ENCODE peak calls at places on chromosome 13, in nine cellular contexts. One of them, this sample, is unnamed.

GRCh38 chr13:110254151-110254679 is 52.7 kb downstream of the COL4A1 start:
- DNase-seq in MM.1S: no peak
- DNase-seq in mammary epithelial cell: no peak
- DNase-seq in transverse colon: no peak
- DNase-seq in brain microvascular endothelial cell: no peak
- DNase-seq in esophagus squamous epithelium: no peak
- DNase-seq in Peyer's patch: no peak
- DNase-seq in RWPE1: no peak
- DNase-seq in right atrium auricular region: peak
- DNase-seq in this sample: no peak

GRCh38 chr13:91740811-91741210 is 342.4 kb downstream of the GPC5 start:
- DNase-seq in Peyer's patch: no peak
- DNase-seq in MM.1S: no peak
- DNase-seq in mammary epithelial cell: no peak
- DNase-seq in brain microvascular endothelial cell: no peak
- DNase-seq in right atrium auricular region: no peak
- DNase-seq in RWPE1: no peak
- DNase-seq in esophagus squamous epithelium: no peak
- DNase-seq in transverse colon: no peak
- DNase-seq in this sample: no peak

GRCh38 chr13:46489586-46490023 is 63.4 kb upstream of the LRCH1 start:
- DNase-seq in brain microvascular endothelial cell: peak
- DNase-seq in esophagus squamous epithelium: no peak
- DNase-seq in Peyer's patch: no peak
- DNase-seq in mammary epithelial cell: peak
- DNase-seq in transverse colon: no peak
- DNase-seq in RWPE1: no peak
- DNase-seq in MM.1S: no peak
- DNase-seq in right atrium auricular region: peak
- DNase-seq in this sample: no peak

GRCh38 chr13:112065867-112066623 is 904 bp upstream of the SOX1 start:
- DNase-seq in transverse colon: no peak
- DNase-seq in RWPE1: no peak
- DNase-seq in Peyer's patch: no peak
- DNase-seq in MM.1S: no peak
- DNase-seq in mammary epithelial cell: no peak
- DNase-seq in brain microvascular endothelial cell: no peak
- DNase-seq in esophagus squamous epithelium: no peak
- DNase-seq in right atrium auricular region: no peak
- DNase-seq in this sample: no peak

GRCh38 chr13:22883262-22883840 is 297.4 kb upstream of the SGCG start:
- DNase-seq in RWPE1: no peak
- DNase-seq in MM.1S: no peak
- DNase-seq in brain microvascular endothelial cell: no peak
- DNase-seq in mammary epithelial cell: no peak
- DNase-seq in transverse colon: no peak
- DNase-seq in Peyer's patch: no peak
- DNase-seq in esophagus squamous epithelium: no peak
- DNase-seq in right atrium auricular region: no peak
- DNase-seq in this sample: no peak

GRCh38 chr13:91280806-91281205 is 66.7 kb upstream of the MIR17HG start:
- DNase-seq in mammary epithelial cell: peak
- DNase-seq in MM.1S: no peak
- DNase-seq in transverse colon: no peak
- DNase-seq in RWPE1: no peak
- DNase-seq in Peyer's patch: no peak
- DNase-seq in esophagus squamous epithelium: no peak
- DNase-seq in brain microvascular endothelial cell: no peak
- DNase-seq in right atrium auricular region: no peak
- DNase-seq in this sample: no peak

GRCh38 chr13:41365636-41366035 is 54.6 kb downstream of the NAA16 start:
- DNase-seq in right atrium auricular region: no peak
- DNase-seq in mammary epithelial cell: no peak
- DNase-seq in Peyer's patch: no peak
- DNase-seq in RWPE1: no peak
- DNase-seq in MM.1S: no peak
- DNase-seq in brain microvascular endothelial cell: peak
- DNase-seq in esophagus squamous epithelium: no peak
- DNase-seq in transverse colon: no peak
- DNase-seq in this sample: no peak

GRCh38 chr13:102141625-102142472 is 260.0 kb downstream of the FGF14 start:
- DNase-seq in mammary epithelial cell: no peak
- DNase-seq in Peyer's patch: no peak
- DNase-seq in RWPE1: peak
- DNase-seq in MM.1S: peak
- DNase-seq in right atrium auricular region: no peak
- DNase-seq in esophagus squamous epithelium: no peak
- DNase-seq in transverse colon: no peak
- DNase-seq in brain microvascular endothelial cell: no peak
- DNase-seq in this sample: no peak

GRCh38 chr13:92197669-92198068 is 799.2 kb downstream of the GPC5 start:
- DNase-seq in esophagus squamous epithelium: no peak
- DNase-seq in mammary epithelial cell: no peak
- DNase-seq in Peyer's patch: no peak
- DNase-seq in transverse colon: no peak
- DNase-seq in right atrium auricular region: no peak
- DNase-seq in RWPE1: no peak
- DNase-seq in brain microvascular endothelial cell: peak
- DNase-seq in MM.1S: no peak
- DNase-seq in this sample: no peak

GRCh38 chr13:90696254-90696653 is 651.2 kb upstream of the MIR17HG start:
- DNase-seq in RWPE1: peak
- DNase-seq in brain microvascular endothelial cell: peak
- DNase-seq in transverse colon: no peak
- DNase-seq in mammary epithelial cell: peak
- DNase-seq in Peyer's patch: no peak
- DNase-seq in esophagus squamous epithelium: no peak
- DNase-seq in MM.1S: no peak
- DNase-seq in right atrium auricular region: no peak
- DNase-seq in this sample: no peak

GRCh38 chr13:40480012-40480914 is 186.2 kb downstream of the FOXO1 start:
- DNase-seq in RWPE1: no peak
- DNase-seq in esophagus squamous epithelium: no peak
- DNase-seq in transverse colon: no peak
- DNase-seq in right atrium auricular region: no peak
- DNase-seq in Peyer's patch: no peak
- DNase-seq in brain microvascular endothelial cell: no peak
- DNase-seq in MM.1S: no peak
- DNase-seq in mammary epithelial cell: no peak
- DNase-seq in this sample: no peak

GRCh38 chr13:23288564-23288963 is 107.8 kb downstream of the SGCG start:
- DNase-seq in mammary epithelial cell: no peak
- DNase-seq in RWPE1: no peak
- DNase-seq in MM.1S: no peak
- DNase-seq in esophagus squamous epithelium: no peak
- DNase-seq in Peyer's patch: no peak
- DNase-seq in transverse colon: no peak
- DNase-seq in right atrium auricular region: no peak
- DNase-seq in brain microvascular endothelial cell: no peak
- DNase-seq in this sample: no peak

DNA sequence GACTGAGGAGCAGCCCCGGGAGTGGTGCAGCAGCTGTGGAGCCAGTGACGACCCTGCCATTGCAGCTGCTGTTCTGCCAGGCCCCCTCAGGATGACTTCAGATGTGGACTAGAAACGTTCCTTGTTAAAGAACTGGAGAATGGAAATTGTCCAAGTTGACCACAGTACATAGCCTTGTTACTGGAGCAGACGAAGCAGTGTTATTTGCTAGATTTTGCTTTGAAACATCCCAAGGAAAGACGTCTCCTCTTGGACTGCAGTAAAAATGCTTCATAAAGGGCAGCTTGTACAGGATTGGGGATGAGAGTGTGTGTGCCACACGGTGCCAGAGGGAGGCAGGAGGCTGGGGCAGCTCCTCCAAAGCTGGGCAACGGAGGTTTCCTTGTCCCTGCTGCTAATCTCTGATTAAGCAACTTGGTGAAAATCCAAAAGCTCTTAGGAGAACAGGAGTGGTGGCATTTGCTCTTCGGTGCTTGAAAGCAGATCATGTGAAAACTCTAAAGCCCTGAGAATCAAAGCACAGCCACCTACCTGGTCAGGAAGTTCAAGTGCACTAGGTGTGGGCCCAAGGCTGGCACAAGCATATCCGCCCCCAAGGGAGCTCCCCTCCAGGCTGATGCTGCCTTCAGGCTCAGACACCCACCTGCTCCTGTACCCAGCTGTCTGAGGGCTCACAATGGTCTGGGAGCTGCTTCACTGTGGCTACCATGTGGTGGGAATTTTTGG is 34.5 kb downstream of the SHISA2 start:
- DNase-seq in transverse colon: no peak
- DNase-seq in MM.1S: no peak
- DNase-seq in esophagus squamous epithelium: no peak
- DNase-seq in RWPE1: no peak
- DNase-seq in Peyer's patch: no peak
- DNase-seq in brain microvascular endothelial cell: no peak
- DNase-seq in mammary epithelial cell: no peak
- DNase-seq in right atrium auricular region: no peak
- DNase-seq in this sample: no peak
- H3K27ac ChIP-seq in transverse colon: no peak
- H3K27ac ChIP-seq in MM.1S: no peak
- H3K27ac ChIP-seq in esophagus squamous epithelium: peak
- H3K27ac ChIP-seq in RWPE1: no peak
- H3K27ac ChIP-seq in Peyer's patch: no peak
- H3K27ac ChIP-seq in brain microvascular endothelial cell: no peak
- H3K27ac ChIP-seq in mammary epithelial cell: no peak
- H3K27ac ChIP-seq in right atrium auricular region: no peak
- H3K27ac ChIP-seq in this sample: peak

GRCh38 chr13:76307157-76307556 is 579.0 kb downstream of the KCTD12 start:
- DNase-seq in esophagus squamous epithelium: no peak
- DNase-seq in RWPE1: no peak
- DNase-seq in MM.1S: no peak
- DNase-seq in brain microvascular endothelial cell: peak
- DNase-seq in mammary epithelial cell: no peak
- DNase-seq in transverse colon: no peak
- DNase-seq in right atrium auricular region: no peak
- DNase-seq in Peyer's patch: no peak
- DNase-seq in this sample: no peak
- H3K27ac ChIP-seq in esophagus squamous epithelium: no peak
- H3K27ac ChIP-seq in RWPE1: no peak
- H3K27ac ChIP-seq in MM.1S: no peak
- H3K27ac ChIP-seq in brain microvascular endothelial cell: no peak
- H3K27ac ChIP-seq in mammary epithelial cell: no peak
- H3K27ac ChIP-seq in transverse colon: no peak
- H3K27ac ChIP-seq in right atrium auricular region: peak
- H3K27ac ChIP-seq in Peyer's patch: no peak
- H3K27ac ChIP-seq in this sample: no peak

DNA sequence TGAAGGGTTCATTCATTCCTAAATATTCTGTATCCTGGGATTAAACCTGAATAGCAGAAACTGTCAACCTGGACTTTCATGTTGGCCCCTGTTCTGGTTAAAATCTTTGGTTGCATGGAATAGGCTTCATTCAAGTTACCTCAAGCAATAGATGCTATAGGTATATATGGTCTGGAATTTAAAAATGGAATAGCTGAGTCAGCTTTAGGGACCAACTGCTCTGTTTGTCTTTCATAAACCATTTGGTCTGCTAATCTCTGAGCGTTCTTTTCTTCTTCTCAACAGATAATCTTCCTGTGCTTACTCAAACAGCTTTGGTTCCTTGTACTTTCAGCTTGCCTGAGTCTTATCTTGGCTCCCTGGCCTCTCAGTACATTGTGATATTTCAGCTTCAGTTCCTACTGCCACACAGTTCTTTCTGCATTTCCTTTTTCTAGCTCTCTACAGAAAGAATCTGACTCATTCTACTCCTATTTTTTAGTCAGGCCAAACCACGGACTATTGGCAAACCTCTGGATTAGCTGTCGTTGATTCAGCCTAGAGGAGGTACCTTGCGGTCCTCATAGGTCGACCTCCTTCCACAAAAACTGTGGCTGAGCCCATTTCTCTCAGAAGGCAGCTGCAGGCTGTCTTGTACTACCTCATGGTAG is 35.9 kb upstream of the MAB21L1 start:
- DNase-seq in transverse colon: no peak
- DNase-seq in right atrium auricular region: peak
- DNase-seq in Peyer's patch: no peak
- DNase-seq in esophagus squamous epithelium: no peak
- DNase-seq in RWPE1: peak
- DNase-seq in MM.1S: no peak
- DNase-seq in brain microvascular endothelial cell: peak
- DNase-seq in mammary epithelial cell: peak
- DNase-seq in this sample: no peak
- H3K27ac ChIP-seq in transverse colon: no peak
- H3K27ac ChIP-seq in right atrium auricular region: no peak
- H3K27ac ChIP-seq in Peyer's patch: no peak
- H3K27ac ChIP-seq in esophagus squamous epithelium: no peak
- H3K27ac ChIP-seq in RWPE1: no peak
- H3K27ac ChIP-seq in MM.1S: no peak
- H3K27ac ChIP-seq in brain microvascular endothelial cell: peak
- H3K27ac ChIP-seq in mammary epithelial cell: no peak
- H3K27ac ChIP-seq in this sample: no peak

GRCh38 chr13:113562085-113562749 is 22.3 kb upstream of the TFDP1 start:
- DNase-seq in mammary epithelial cell: peak
- DNase-seq in Peyer's patch: no peak
- DNase-seq in esophagus squamous epithelium: no peak
- DNase-seq in RWPE1: peak
- DNase-seq in brain microvascular endothelial cell: peak
- DNase-seq in MM.1S: peak
- DNase-seq in right atrium auricular region: peak
- DNase-seq in transverse colon: peak
- DNase-seq in this sample: peak
- H3K27ac ChIP-seq in mammary epithelial cell: no peak
- H3K27ac ChIP-seq in Peyer's patch: no peak
- H3K27ac ChIP-seq in esophagus squamous epithelium: no peak
- H3K27ac ChIP-seq in RWPE1: no peak
- H3K27ac ChIP-seq in brain microvascular endothelial cell: no peak
- H3K27ac ChIP-seq in MM.1S: no peak
- H3K27ac ChIP-seq in right atrium auricular region: no peak
- H3K27ac ChIP-seq in transverse colon: no peak
- H3K27ac ChIP-seq in this sample: no peak

DNA sequence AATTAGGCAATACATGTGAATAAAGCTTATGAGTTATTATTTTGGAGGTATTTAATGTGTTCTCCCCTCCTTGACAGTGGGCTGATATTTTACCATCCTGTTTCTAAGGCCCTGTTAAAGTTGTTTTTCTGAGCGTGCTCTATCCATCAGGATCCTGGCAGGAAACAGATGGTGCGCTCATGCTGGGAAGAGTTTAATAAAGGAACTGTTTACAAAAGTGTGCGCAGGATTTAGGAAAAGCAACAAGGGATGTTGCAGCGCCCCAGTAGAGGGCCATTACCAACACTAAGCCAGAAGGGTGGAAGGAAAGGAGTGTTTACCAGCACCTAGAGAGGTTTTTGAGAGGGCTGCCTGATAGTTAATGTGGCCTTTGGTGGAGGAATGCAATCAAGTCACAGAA is 374.5 kb downstream of the KCNRG start:
- DNase-seq in MM.1S: no peak
- DNase-seq in transverse colon: no peak
- DNase-seq in right atrium auricular region: no peak
- DNase-seq in brain microvascular endothelial cell: no peak
- DNase-seq in RWPE1: no peak
- DNase-seq in mammary epithelial cell: no peak
- DNase-seq in esophagus squamous epithelium: no peak
- DNase-seq in Peyer's patch: no peak
- DNase-seq in this sample: no peak
- H3K27ac ChIP-seq in MM.1S: no peak
- H3K27ac ChIP-seq in transverse colon: no peak
- H3K27ac ChIP-seq in right atrium auricular region: no peak
- H3K27ac ChIP-seq in brain microvascular endothelial cell: no peak
- H3K27ac ChIP-seq in RWPE1: no peak
- H3K27ac ChIP-seq in mammary epithelial cell: no peak
- H3K27ac ChIP-seq in esophagus squamous epithelium: no peak
- H3K27ac ChIP-seq in Peyer's patch: no peak
- H3K27ac ChIP-seq in this sample: no peak

GRCh38 chr13:48571121-48571901 is 38.4 kb upstream of the RCBTB2 start:
- DNase-seq in RWPE1: no peak
- DNase-seq in transverse colon: no peak
- DNase-seq in MM.1S: no peak
- DNase-seq in brain microvascular endothelial cell: peak
- DNase-seq in mammary epithelial cell: peak
- DNase-seq in Peyer's patch: no peak
- DNase-seq in esophagus squamous epithelium: no peak
- DNase-seq in right atrium auricular region: no peak
- DNase-seq in this sample: no peak
- H3K27ac ChIP-seq in RWPE1: peak
- H3K27ac ChIP-seq in transverse colon: peak
- H3K27ac ChIP-seq in MM.1S: no peak
- H3K27ac ChIP-seq in brain microvascular endothelial cell: peak
- H3K27ac ChIP-seq in mammary epithelial cell: no peak
- H3K27ac ChIP-seq in Peyer's patch: peak
- H3K27ac ChIP-seq in esophagus squamous epithelium: peak
- H3K27ac ChIP-seq in right atrium auricular region: peak
- H3K27ac ChIP-seq in this sample: peak